ENCODE peak calls at places on chromosome 16, in seven cellular contexts. H, C, Y, P, O, Z and E are unnamed samples.

GRCh38 chr16:13961099-13961811 is 41.3 kb downstream of the ERCC4 start:
- DNase-seq in H (no peak), Y (no peak), Z (peak), C (no peak), O (no peak), P (peak), E (peak)

GRCh38 chr16:4753227-4753626 is 13.7 kb downstream of the ZNF500 start:
- DNase-seq in Y (no peak), Z (no peak), C (no peak), P (no peak), O (no peak), H (no peak), E (no peak)

GRCh38 chr16:57757326-57757786 is 21.8 kb downstream of the KATNB1 start:
- DNase-seq in O (peak), Y (peak), H (peak), P (peak), C (peak), Z (peak), E (peak)

GRCh38 chr16:6861136-6861535 is 471.5 kb upstream of the RBFOX1 start:
- DNase-seq in P (no peak), O (no peak), Z (no peak), C (no peak), Y (peak), H (no peak), E (no peak)

GRCh38 chr16:24998201-24998600 is 17.0 kb downstream of the ARHGAP17 start:
- DNase-seq in Z (no peak), C (no peak), H (no peak), Y (no peak), O (peak), P (no peak), E (no peak)

GRCh38 chr16:56204836-56205235 is 13.5 kb downstream of the GNAO1 start:
- DNase-seq in Y (no peak), Z (no peak), C (no peak), O (no peak), P (no peak), H (no peak), E (no peak)

GRCh38 chr16:24896439-24896838 is 50.7 kb downstream of the SLC5A11 start:
- DNase-seq in H (no peak), O (no peak), P (no peak), Z (no peak), Y (no peak), C (no peak), E (no peak)

GRCh38 chr16:75267631-75268264 is 16.3 kb upstream of the BCAR1 start:
- DNase-seq in H (no peak), Y (peak), O (peak), Z (no peak), P (no peak), C (peak), E (peak)

GRCh38 chr16:11076259-11077018 is 132.1 kb downstream of the CLEC16A start:
- DNase-seq in Z (no peak), C (no peak), H (no peak), P (no peak), O (no peak), Y (no peak), E (no peak)

GRCh38 chr16:51146256-51146924 is 4.7 kb downstream of the SALL1 start:
- DNase-seq in H (no peak), O (no peak), P (no peak), C (no peak), Z (peak), Y (no peak), E (peak)

GRCh38 chr16:84001726-84002125 is 33.7 kb downstream of the NECAB2 start:
- DNase-seq in P (no peak), Z (no peak), H (no peak), C (no peak), O (no peak), Y (no peak), E (no peak)

GRCh38 chr16:74607967-74608356 is 1.0 kb upstream of the GLG1 start:
- DNase-seq in H (no peak), O (no peak), C (no peak), P (no peak), Y (peak), Z (no peak), E (peak)

GRCh38 chr16:50279142-50279865 is 13.0 kb downstream of the ADCY7 start:
- DNase-seq in H (peak), P (no peak), O (peak), Z (no peak), C (peak), Y (no peak), E (no peak)

GRCh38 chr16:19410435-19411153 is 7.1 kb upstream of the TMC5 start:
- DNase-seq in C (peak), P (no peak), Z (no peak), H (no peak), O (no peak), Y (peak), E (no peak)

GRCh38 chr16:63346000-63346399 is 1309.8 kb upstream of the CDH8 start:
- DNase-seq in O (no peak), H (no peak), Y (no peak), C (no peak), P (no peak), Z (no peak), E (no peak)

GRCh38 chr16:2273931-2274330 is 6.0 kb upstream of the RNPS1 start:
- DNase-seq in P (no peak), Z (no peak), H (no peak), O (no peak), C (no peak), Y (no peak), E (no peak)

GRCh38 chr16:77898671-77899211 is 110.4 kb downstream of the VAT1L start:
- DNase-seq in O (peak), H (no peak), C (no peak), Y (no peak), Z (peak), P (peak), E (peak)

GRCh38 chr16:67652578-67653130 is 7.4 kb downstream of the ACD start:
- DNase-seq in Y (peak), P (no peak), C (no peak), H (no peak), O (no peak), Z (no peak), E (no peak)

GRCh38 chr16:59697746-59698145 is 963.6 kb upstream of the GOT2 start:
- DNase-seq in Z (no peak), H (no peak), Y (no peak), P (no peak), C (no peak), O (no peak), E (peak)

GRCh38 chr16:64346080-64346479 is 775.8 kb downstream of the CDH11 start:
- DNase-seq in Z (no peak), P (no peak), C (no peak), H (no peak), O (no peak), Y (no peak), E (no peak)

GRCh38 chr16:84396537-84397008 is 28.2 kb downstream of the ATP2C2 start:
- DNase-seq in C (no peak), P (no peak), Y (no peak), O (no peak), Z (no peak), H (no peak), E (peak)

GRCh38 chr16:15830832-15831451 is 25.9 kb downstream of the MYH11 start:
- DNase-seq in O (no peak), P (no peak), Y (no peak), Z (no peak), C (no peak), H (no peak), E (no peak)

GRCh38 chr16:11736903-11737302 is 5.8 kb downstream of the TXNDC11 start:
- DNase-seq in Y (no peak), O (no peak), H (no peak), C (no peak), Z (no peak), P (no peak), E (no peak)

DNA sequence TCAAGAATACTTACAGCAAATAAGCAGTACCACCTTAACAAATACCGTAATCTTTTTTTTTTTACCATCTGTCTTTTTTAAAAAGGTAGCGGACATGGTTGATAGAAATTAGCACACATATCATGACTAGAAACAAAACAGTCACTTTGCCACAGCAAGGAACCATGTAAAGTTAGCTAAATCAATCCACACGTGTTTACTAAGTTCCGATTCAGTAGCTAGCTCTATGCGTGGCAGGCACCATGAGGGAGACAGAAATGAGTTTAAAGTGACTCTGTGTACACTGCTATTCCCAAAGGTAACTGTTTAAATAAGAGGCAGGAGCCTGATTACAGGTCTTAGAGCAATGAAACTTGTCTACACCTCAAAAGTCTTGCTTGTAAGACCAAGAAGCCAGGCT is 108.6 kb downstream of the XYLT1 start:
- DNase-seq in P (no peak), O (no peak), Z (no peak), H (no peak), C (no peak), Y (no peak), E (no peak)
- H3K4me3 ChIP-seq in P (no peak), O (no peak), Z (no peak), H (no peak), C (no peak), Y (no peak), E (no peak)

GRCh38 chr16:21277927-21278706 is at the start of gene CRYM:
- DNase-seq in H (no peak), P (no peak), Z (peak), C (peak), O (peak), Y (peak), E (peak)
- TF ChIP-seq CTCF in H (peak), P (peak), Z (peak), C (peak), O (peak), Y (peak), E (peak)

DNA sequence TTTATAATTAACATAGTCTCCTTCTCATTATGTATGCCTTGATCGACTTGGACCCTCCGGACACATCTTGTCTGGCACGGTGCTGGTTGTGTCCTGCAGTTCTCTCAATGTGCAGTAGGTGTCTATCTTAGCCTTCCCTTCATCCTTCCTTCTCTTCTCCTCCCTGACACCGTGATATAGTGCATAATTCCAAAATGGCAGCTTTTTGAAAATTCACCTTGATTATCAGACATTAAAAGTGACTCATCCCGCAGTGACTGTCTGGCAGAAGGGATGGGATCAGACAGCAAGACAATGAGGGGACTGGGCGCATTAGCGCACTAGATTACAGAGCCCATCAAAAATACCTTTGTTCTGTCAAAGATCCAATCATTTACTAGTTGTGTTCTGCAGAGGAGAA is 70.0 kb upstream of the PMFBP1 start:
- DNase-seq in C (no peak), H (no peak), Y (peak), P (peak), Z (peak), O (peak), E (peak)
- H3K4me3 ChIP-seq in C (no peak), H (no peak), Y (no peak), P (no peak), Z (no peak), O (no peak), E (no peak)

GRCh38 chr16:8936421-8936820 is 27.3 kb downstream of the USP7 start:
- DNase-seq in C (peak), O (peak), P (no peak), H (no peak), Z (no peak), Y (peak), E (peak)
- TF ChIP-seq CTCF in C (peak), O (peak), P (peak), H (peak), Z (peak), Y (peak), E (peak)

DNA sequence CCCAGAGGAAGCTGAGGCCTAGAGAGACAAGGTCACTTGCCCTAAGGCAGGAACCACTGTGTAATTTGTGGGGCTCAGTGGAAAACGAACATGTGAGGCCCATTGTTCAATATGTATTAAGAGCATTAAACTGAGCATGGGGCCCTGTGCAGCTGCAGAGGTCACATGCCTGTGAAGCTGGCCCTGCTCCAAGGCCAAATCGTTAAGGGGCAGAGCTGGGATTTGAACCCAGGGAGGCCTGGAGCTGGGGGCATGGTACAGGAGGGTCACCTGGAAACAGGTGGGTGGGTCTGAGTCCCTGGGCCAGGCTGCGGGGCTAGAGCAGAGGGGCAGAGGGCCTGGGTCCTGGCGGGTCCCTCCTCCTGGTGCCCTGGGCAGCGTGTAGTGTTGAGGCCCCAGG is 19.7 kb downstream of the C16orf74 start:
- DNase-seq in P (no peak), H (no peak), O (no peak), C (no peak), Z (no peak), Y (no peak), E (no peak)
- H3K4me3 ChIP-seq in P (no peak), H (no peak), O (no peak), C (no peak), Z (no peak), Y (no peak), E (no peak)